ENCODE peak calls at places on chromosomes 6 and 20, in five cellular contexts. J, C, I, Y and Z are unnamed samples.

GRCh38 chr20:23061713-23062561 is 12.5 kb upstream of the THBD start:
- DNase-seq in C (peak), J (no peak), Y (peak), I (no peak), Z (peak)

GRCh38 chr6:56909115-56909907 is 45.6 kb upstream of the BEND6 start:
- DNase-seq in J (no peak), Y (no peak), C (no peak), I (no peak), Z (no peak)

GRCh38 chr6:40912158-40912946 is 126.7 kb downstream of the UNC5CL start:
- DNase-seq in J (no peak), Y (peak), I (peak), C (peak), Z (no peak)

GRCh38 chr6:21479140-21479539 is 114.4 kb upstream of the SOX4 start:
- DNase-seq in J (no peak), Y (no peak), I (no peak), C (no peak), Z (no peak)

GRCh38 chr6:3750324-3751018 is 1.0 kb downstream of the PXDC1 start:
- DNase-seq in J (no peak), C (no peak), I (no peak), Y (peak), Z (peak)

GRCh38 chr6:166006593-166007301 is 160.9 kb downstream of the TBXT start:
- DNase-seq in Y (no peak), J (no peak), C (no peak), I (no peak), Z (no peak)

GRCh38 chr6:27078734-27079357 is 168.7 kb upstream of the PRSS16 start:
- DNase-seq in C (peak), Y (peak), I (peak), J (peak), Z (no peak)

GRCh38 chr6:147202516-147203310 is 1.5 kb upstream of the STXBP5 start:
- DNase-seq in Y (peak), I (peak), C (peak), J (peak), Z (peak)

GRCh38 chr6:20919677-20920385 is 385.6 kb downstream of the CDKAL1 start:
- DNase-seq in Y (no peak), C (no peak), J (no peak), I (no peak), Z (no peak)